ENCODE peak calls at places on chromosomes 5 and 9, in five cellular contexts. V is uterus, W is tibial artery, J is epithelial cell of esophagus, T is psoas muscle. Q is an unnamed sample.
A peak's percentile ranks its signal among the peaks of the same experiment; 100 is the strongest.

GRCh38 chr5:125798311-125798710 is 624.9 kb upstream of the GRAMD2B start:
- DNase-seq in J (peak; percentile 59), V (no peak), W (no peak), T (no peak), Q (no peak)

GRCh38 chr5:73997936-73998335 is 371.9 kb downstream of the ARHGEF28 start:
- DNase-seq in T (no peak), J (peak; percentile 47), W (no peak), V (no peak), Q (no peak)

GRCh38 chr9:134488901-134489280 is 152.7 kb upstream of the COL5A1 start:
- DNase-seq in J (no peak), W (peak; percentile 51), V (no peak), T (no peak), Q (no peak)

GRCh38 chr5:150590979-150591411 is 49.5 kb upstream of the SYNPO start:
- DNase-seq in V (peak; percentile 49), W (peak; percentile 76), J (no peak), T (no peak), Q (peak; percentile 86)

GRCh38 chr5:59864718-59865117 is 28.8 kb downstream of the PDE4D start:
- DNase-seq in W (no peak), T (no peak), J (no peak), V (no peak), Q (no peak)

GRCh38 chr5:150517272-150518152 is 9.6 kb downstream of the NDST1 start:
- DNase-seq in T (peak; percentile 64), V (no peak), J (peak; percentile 73), W (no peak), Q (no peak)

GRCh38 chr5:59489551-59489950 is 404.0 kb downstream of the PDE4D start:
- DNase-seq in J (no peak), W (no peak), V (no peak), T (no peak), Q (no peak)

GRCh38 chr9:36450110-36450732 is 50.2 kb upstream of the RNF38 start:
- DNase-seq in J (peak; percentile 51), W (no peak), V (no peak), T (no peak), Q (no peak)

GRCh38 chr5:88842784-88843183 is 40.2 kb downstream of the MEF2C start:
- DNase-seq in J (no peak), V (no peak), T (no peak), W (no peak), Q (no peak)

GRCh38 chr9:136947955-136948510 is 3.0 kb downstream of the C8G start:
- DNase-seq in J (peak; percentile 51), V (no peak), W (no peak), T (peak; percentile 79), Q (peak; percentile 67)

GRCh38 chr9:124256517-124257069 is 1.2 kb upstream of the NEK6 start:
- DNase-seq in V (no peak), W (peak; percentile 60), T (peak; percentile 44), J (peak; percentile 90), Q (no peak)

DNA sequence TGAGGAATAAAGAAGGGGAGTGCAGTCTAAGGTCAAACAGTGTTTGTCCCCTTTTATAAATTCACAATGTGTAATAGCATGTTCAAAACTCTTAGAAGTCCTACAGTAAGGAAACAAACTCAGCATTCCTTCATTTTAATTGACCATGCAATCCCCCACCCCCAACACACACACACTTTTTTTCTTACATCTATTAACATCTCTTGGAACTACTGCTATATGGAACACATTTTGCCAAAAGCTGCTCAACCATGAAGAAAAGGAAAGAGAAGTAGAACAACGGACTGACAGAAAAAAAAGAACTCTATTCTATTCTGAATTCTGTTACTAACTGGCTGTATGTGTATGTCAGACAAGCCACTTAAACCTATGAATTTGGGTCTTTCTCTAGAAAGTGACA is 2.8 kb upstream of the CTNNAL1 start:
- DNase-seq in J (no peak), V (no peak), W (no peak), T (no peak), Q (no peak)
- H3K4me3 ChIP-seq in J (no peak overlapping the region), V (no peak overlapping the region), W (no peak overlapping the region), T (no peak overlapping the region), Q (no peak overlapping the region)

GRCh38 chr5:180527659-180528058 is 33.5 kb downstream of the CNOT6 start:
- DNase-seq in W (no peak), V (no peak), T (no peak), J (no peak), Q (no peak)

GRCh38 chr5:180526265-180526664 is 32.1 kb downstream of the CNOT6 start:
- DNase-seq in W (no peak), T (no peak), J (no peak), V (no peak), Q (no peak)

GRCh38 chr5:180522350-180522749 is 28.2 kb downstream of the CNOT6 start:
- DNase-seq in W (no peak), V (no peak), J (no peak), T (no peak), Q (no peak)

GRCh38 chr5:180523629-180524466 is 29.7 kb downstream of the CNOT6 start:
- DNase-seq in W (no peak), J (no peak), T (no peak), V (no peak), Q (no peak)

GRCh38 chr5:180525363-180525762 is 31.2 kb downstream of the CNOT6 start:
- DNase-seq in W (no peak), J (no peak), V (no peak), T (no peak), Q (no peak)
- TF ChIP-seq CTCF in W (no peak), J (no peak), V (no peak), T (no peak), Q (no peak)

GRCh38 chr9:42852133-42852532 is 668.7 kb downstream of the SPATA31A6 start:
- DNase-seq in V (no peak), T (peak; percentile 43), W (no peak), J (peak; percentile 86), Q (peak; percentile 64)
- H3K4me3 ChIP-seq in V (no peak overlapping the region), T (peak overlapping the region; percentile 50), W (peak overlapping the region; percentile 14), J (peak overlapping the region; percentile 40), Q (peak overlapping the region; percentile 29)

DNA sequence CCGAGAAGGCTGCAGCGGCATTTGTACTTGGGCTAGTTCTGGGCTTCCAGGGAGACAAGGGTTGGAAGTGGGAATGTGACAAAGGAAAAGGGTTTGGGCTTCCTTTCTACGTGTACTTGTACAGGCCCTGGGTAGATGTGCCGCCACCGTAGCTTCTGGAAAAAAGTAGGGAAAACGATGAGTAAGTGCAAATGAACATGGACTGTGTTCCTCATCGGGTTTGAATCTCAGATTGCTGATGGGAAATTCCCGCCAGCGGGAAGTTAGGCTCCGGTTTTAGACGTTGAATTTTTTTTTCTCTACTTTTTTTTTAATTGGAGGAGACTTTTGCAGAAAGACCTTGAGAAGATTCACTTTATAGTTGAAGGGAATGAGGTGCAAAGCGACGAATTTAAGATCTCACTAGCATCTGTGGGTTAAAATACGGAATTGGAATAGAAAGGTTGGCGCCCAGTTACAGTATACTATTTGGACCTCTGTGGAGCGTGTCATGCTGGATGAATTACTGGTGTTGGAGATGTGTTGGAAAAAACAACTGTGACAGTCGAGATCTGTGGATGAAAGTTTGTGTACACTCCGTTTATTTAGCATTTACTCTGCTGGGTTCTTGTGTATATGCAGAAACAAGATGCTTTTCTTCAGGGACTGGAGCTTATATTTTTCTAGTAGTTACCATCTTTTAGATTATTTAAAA is 1.3 kb downstream of the G3BP1 start:
- DNase-seq in V (no peak), W (no peak), J (peak; percentile 57), T (no peak), Q (no peak)
- TF ChIP-seq CTCF in V (no peak), W (no peak), J (no peak), T (no peak), Q (no peak)

DNA sequence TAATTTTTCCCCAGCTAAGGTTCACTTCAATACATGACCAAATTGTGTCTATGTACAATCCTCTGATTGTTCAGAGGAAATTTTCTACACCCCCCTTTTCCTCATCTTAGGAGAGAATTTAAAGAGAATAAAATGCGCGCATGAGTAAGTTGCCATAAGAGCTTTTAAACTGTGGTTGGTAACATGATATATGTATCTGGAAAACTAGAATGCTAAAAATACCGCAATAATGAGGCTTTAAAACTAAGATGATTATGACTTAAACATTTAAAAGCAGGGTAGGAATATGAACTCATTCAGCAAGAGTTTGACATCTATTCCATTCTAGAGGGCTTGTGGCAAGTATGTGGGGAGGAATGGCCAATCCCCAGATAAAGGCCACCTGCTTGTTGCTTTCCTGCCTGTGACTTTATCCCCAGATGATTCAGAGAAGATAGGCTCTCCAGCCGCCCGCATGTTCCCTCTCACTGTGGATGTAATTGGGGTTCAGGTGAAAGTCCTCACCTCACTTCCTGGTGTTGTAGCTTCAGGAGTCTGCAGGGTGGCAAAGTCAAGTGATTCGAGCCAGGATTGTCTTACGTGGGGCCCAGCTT is 26.5 kb upstream of the BASP1 start:
- DNase-seq in W (no peak), V (no peak), J (no peak), T (no peak), Q (no peak)
- H3K4me3 ChIP-seq in W (no peak overlapping the region), V (no peak overlapping the region), J (no peak overlapping the region), T (no peak overlapping the region), Q (no peak overlapping the region)

DNA sequence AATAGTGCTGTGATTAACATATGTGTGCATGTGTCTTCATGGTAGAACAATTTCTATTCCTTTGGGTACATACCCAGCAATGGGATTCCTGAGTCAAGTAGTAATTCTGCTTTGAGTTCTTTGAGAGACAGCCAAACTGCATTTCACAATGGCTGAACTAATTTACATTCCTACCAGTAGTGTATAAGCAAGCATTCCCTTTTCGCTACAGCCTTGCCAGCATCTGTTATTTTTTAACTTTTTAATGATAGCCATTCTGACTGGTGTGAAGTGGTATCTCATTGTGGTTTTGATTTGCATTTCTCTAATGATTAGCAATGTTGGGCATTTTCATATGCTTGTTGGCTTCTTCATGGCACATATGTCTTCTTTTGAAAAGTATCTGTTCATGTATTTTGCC is 308.5 kb downstream of the ARRDC3 start:
- DNase-seq in W (no peak), T (no peak), V (no peak), J (peak; percentile 73), Q (no peak)
- TF ChIP-seq CTCF in W (peak; percentile 9), T (no peak), V (no peak), J (peak; percentile 42), Q (no peak)

GRCh38 chr5:1875481-1875842 is 7.3 kb downstream of the IRX4 start:
- DNase-seq in T (no peak), W (no peak), J (no peak), V (no peak), Q (no peak)
- H3K4me3 ChIP-seq in T (peak overlapping the region; percentile 22), W (no peak overlapping the region), J (no peak overlapping the region), V (no peak overlapping the region), Q (no peak overlapping the region)

DNA sequence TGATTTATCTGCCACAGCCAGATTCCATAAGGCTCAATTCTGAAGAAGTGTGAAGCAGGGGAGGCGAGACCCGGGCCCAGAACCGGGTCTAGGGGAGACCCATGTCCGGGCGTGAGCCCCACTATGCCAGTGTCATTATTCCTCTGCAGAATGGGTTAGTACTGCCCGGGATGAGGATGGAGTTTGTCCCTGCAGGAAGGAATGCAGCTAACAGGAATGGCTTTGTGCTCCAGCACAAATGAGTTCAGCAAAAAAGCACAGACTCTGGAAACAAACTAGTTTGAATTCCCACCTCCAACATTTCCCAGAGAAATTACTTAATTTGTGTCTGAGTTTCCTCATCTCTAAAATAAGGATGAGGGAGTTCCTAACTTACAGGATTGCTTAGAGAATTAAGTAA is 202.9 kb downstream of the SYK start:
- DNase-seq in T (no peak), V (no peak), W (no peak), J (no peak), Q (no peak)
- TF ChIP-seq CTCF in T (no peak), V (no peak), W (no peak), J (no peak), Q (no peak)